ENCODE peak calls at places on chromosomes 11 and 22, in eight cellular contexts. T is mesendoderm, R is fibroblast of lung, U is body of pancreas, X is right lobe of liver, S is mammary epithelial cell, G is left lung, K is psoas muscle. M is an unnamed sample. For H3K4me1, the result is how much of the 10 kb centered on the place peaks cover.

GRCh38 chr11:102994101-102994500 is 38.6 kb upstream of the MMP13 start:
- DNase-seq in X (no peak), G (no peak), S (no peak), R (peak), U (no peak), T (no peak), K (no peak), M (no peak)

GRCh38 chr22:29266564-29267461 is 968 bp downstream of the RHBDD3 start:
- DNase-seq in X (peak), G (no peak), R (peak), U (peak), S (peak), K (no peak), T (peak), M (no peak)

GRCh38 chr11:71343828-71344400 is 91.5 kb upstream of the SHANK2 start:
- DNase-seq in R (no peak), U (no peak), T (no peak), K (no peak), X (no peak), S (no peak), G (no peak), M (no peak)

GRCh38 chr11:112931686-112932085 is 29.5 kb upstream of the NCAM1 start:
- DNase-seq in T (no peak), R (no peak), X (no peak), K (no peak), G (no peak), U (no peak), S (no peak), M (no peak)

GRCh38 chr11:108891143-108891542 is 226.3 kb downstream of the DDX10 start:
- DNase-seq in S (no peak), R (no peak), X (no peak), K (no peak), U (no peak), G (no peak), T (no peak), M (no peak)

GRCh38 chr11:34068098-34068497 is 16.6 kb downstream of the CAPRIN1 start:
- DNase-seq in X (no peak), T (no peak), G (no peak), R (peak), S (peak), K (no peak), U (no peak), M (no peak)

GRCh38 chr11:1486054-1486825 is at the start of gene MOB2:
- DNase-seq in K (peak), T (no peak), G (peak), R (peak), X (peak), S (no peak), U (peak), M (peak)

GRCh38 chr22:22558972-22559603 is at the start of gene PRAME:
- DNase-seq in X (no peak), K (peak), G (no peak), U (peak), R (peak), T (peak), S (no peak), M (peak)

GRCh38 chr11:59899532-59899931 is 20.9 kb downstream of the OOSP3 start:
- DNase-seq in G (no peak), R (no peak), X (no peak), K (no peak), U (no peak), S (no peak), T (peak), M (no peak)

GRCh38 chr22:46295277-46295971 is 1.2 kb upstream of the GTSE1 start:
- DNase-seq in R (no peak), K (no peak), X (no peak), T (no peak), S (no peak), G (no peak), U (no peak), M (no peak)

GRCh38 chr22:27397036-27397947 is 404.3 kb downstream of the MN1 start:
- DNase-seq in T (no peak), R (no peak), U (no peak), G (no peak), X (no peak), K (no peak), S (no peak), M (no peak)

GRCh38 chr11:10376061-10376460 is 71.2 kb downstream of the ADM start:
- DNase-seq in T (no peak), U (no peak), K (no peak), X (no peak), R (peak), G (no peak), S (no peak), M (no peak)

GRCh38 chr11:109971184-109971523 is 122.0 kb upstream of the ZC3H12C start:
- DNase-seq in R (peak), G (no peak), S (peak), X (no peak), K (no peak), U (no peak), T (no peak), M (no peak)

GRCh38 chr11:57648791-57649735 is 649 bp downstream of the YPEL4 start:
- DNase-seq in K (no peak), S (no peak), X (no peak), R (peak), T (peak), G (no peak), U (no peak), M (no peak)

GRCh38 chr11:96123301-96123700 is 199.4 kb upstream of the MTMR2 start:
- DNase-seq in U (no peak), G (no peak), S (no peak), X (no peak), T (no peak), K (no peak), R (no peak), M (no peak)

GRCh38 chr22:45263790-45264269 is 20.9 kb upstream of the UPK3A start:
- DNase-seq in K (peak), S (peak), U (peak), R (peak), G (peak), X (peak), T (peak), M (peak)

GRCh38 chr11:15159085-15159484 is 44.4 kb downstream of the INSC start:
- DNase-seq in U (no peak), S (peak), K (no peak), T (peak), R (peak), G (no peak), X (no peak), M (no peak)

GRCh38 chr11:131811380-131811779 is 441.0 kb downstream of the NTM start:
- DNase-seq in R (peak), K (no peak), S (peak), G (no peak), U (no peak), T (no peak), X (no peak), M (no peak)

GRCh38 chr11:118896472-118896913 is 12.8 kb downstream of the CXCR5 start:
- DNase-seq in T (peak), U (no peak), K (no peak), X (no peak), S (no peak), R (no peak), G (peak), M (no peak)

GRCh38 chr11:1150769-1151365 is 6.9 kb upstream of the MUC5AC start:
- DNase-seq in X (peak), G (peak), T (no peak), U (no peak), K (no peak), R (peak), S (no peak), M (peak)

GRCh38 chr11:119116235-119116594 is 5.2 kb upstream of the HINFP start:
- DNase-seq in U (no peak), X (no peak), G (no peak), R (no peak), T (no peak), S (no peak), K (no peak), M (no peak)

GRCh38 chr11:75431533-75432525 is 1.2 kb downstream of the KLHL35 start:
- DNase-seq in S (peak), T (peak), K (peak), U (peak), X (no peak), R (no peak), G (peak), M (peak)

GRCh38 chr11:93832780-93833179 is 17.6 kb downstream of the VSTM5 start:
- DNase-seq in K (no peak), T (no peak), S (no peak), U (no peak), R (no peak), X (no peak), G (no peak), M (no peak)

GRCh38 chr22:35838849-35839646 is 121.4 kb downstream of the APOL5 start:
- DNase-seq in S (peak), T (peak), K (no peak), R (peak), U (peak), G (no peak), X (no peak), M (no peak)

GRCh38 chr11:132318421-132319157 is 948.2 kb downstream of the NTM start:
- DNase-seq in U (no peak), X (no peak), T (no peak), R (peak), K (no peak), G (no peak), S (peak), M (no peak)

GRCh38 chr11:77115181-77115611 is 12.6 kb downstream of the OMP start:
- DNase-seq in K (peak), R (no peak), X (peak), T (peak), U (no peak), S (no peak), G (peak), M (peak)

GRCh38 chr22:47397673-47398072 is 635.2 kb downstream of the TBC1D22A start:
- DNase-seq in T (no peak), R (no peak), X (peak), S (no peak), G (no peak), K (no peak), U (no peak), M (no peak)

GRCh38 chr22:46477967-46478635 is 59.3 kb downstream of the CELSR1 start:
- DNase-seq in U (no peak), K (no peak), X (no peak), R (no peak), S (no peak), G (peak), T (no peak), M (no peak)

GRCh38 chr11:130612291-130612802 is 163.9 kb downstream of the ADAMTS15 start:
- DNase-seq in T (peak), K (no peak), X (no peak), S (peak), G (no peak), U (no peak), R (peak), M (no peak)

GRCh38 chr11:66365166-66365565 is 6.4 kb downstream of the SLC29A2 start:
- DNase-seq in S (no peak), G (peak), R (no peak), K (peak), X (no peak), T (no peak), U (no peak), M (peak)
- H3K4me1 ChIP-seq in S (under half), G (under half), R (under half), K (under half), X (under half), T (under half), U (under half), M (under half)

GRCh38 chr22:49948116-49948515 is 12.5 kb upstream of the PIM3 start:
- DNase-seq in G (no peak), R (no peak), K (no peak), X (no peak), T (no peak), S (no peak), U (peak), M (no peak)
- H3K4me1 ChIP-seq in G (half or more), R (under half), K (under half), X (under half), T (under half), S (half or more), U (half or more), M (under half)

GRCh38 chr11:61155312-61155711 is 5.9 kb downstream of the VPS37C start:
- DNase-seq in U (no peak), R (no peak), G (no peak), K (no peak), S (no peak), T (no peak), X (no peak), M (no peak)
- H3K4me1 ChIP-seq in U (half or more), R (under half), G (half or more), K (half or more), S (half or more), T (under half), X (under half), M (under half)

DNA sequence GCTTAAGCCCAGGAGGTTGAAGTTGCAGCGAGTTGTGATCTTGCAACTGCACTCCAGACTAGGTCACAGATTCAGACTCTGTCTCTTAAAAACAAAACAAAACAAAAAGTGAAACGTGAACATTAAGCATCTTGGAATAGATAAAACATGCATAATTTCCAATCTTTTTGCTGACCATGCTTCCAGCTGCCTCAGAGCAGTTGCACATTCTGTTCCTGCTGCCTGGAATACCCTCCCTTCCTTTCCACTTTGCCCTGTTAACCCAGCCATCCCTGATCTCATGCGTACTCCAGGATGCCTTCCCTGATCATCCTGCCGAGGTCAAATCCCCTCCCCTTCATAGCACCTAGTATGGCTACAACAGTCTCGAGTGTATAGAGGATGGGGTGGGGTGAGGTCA is 685 bp upstream of the CCDC88B start:
- DNase-seq in X (no peak), U (no peak), R (no peak), K (no peak), T (no peak), G (no peak), S (no peak), M (no peak)
- H3K4me1 ChIP-seq in X (under half), U (under half), R (under half), K (under half), T (under half), G (half or more), S (under half), M (under half)

DNA sequence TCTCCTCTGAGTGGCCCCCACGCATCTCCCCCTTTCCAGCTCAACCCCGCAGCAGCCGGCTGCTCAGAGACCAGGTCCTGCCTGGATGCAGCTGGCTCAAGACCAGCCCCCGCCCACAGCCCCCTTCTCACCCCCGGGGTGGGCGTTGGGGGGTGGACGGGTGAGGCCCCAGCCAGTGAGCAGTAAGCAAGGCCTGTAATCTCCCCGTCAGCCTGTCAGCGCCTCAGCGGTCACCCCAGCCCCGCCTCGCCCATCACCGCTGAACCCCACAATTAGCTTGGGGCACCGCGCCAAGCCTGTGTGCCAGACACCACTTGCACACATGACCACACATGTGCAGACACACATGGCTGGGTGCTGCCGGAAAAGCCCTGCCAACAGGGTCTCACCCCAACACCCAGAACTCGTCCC is 5.9 kb downstream of the PLXNB2 start:
- DNase-seq in T (no peak), X (no peak), K (no peak), U (no peak), G (no peak), R (no peak), S (no peak), M (no peak)
- H3K4me1 ChIP-seq in T (under half), X (under half), K (under half), U (half or more), G (half or more), R (half or more), S (half or more), M (under half)

GRCh38 chr11:43515090-43515489 is 156.4 kb downstream of the TTC17 start:
- DNase-seq in U (peak), S (no peak), G (no peak), T (peak), K (no peak), X (no peak), R (no peak), M (no peak)

GRCh38 chr11:43511959-43512358 is 153.2 kb downstream of the TTC17 start:
- DNase-seq in G (no peak), S (no peak), X (no peak), K (no peak), U (no peak), T (no peak), R (no peak), M (no peak)

GRCh38 chr11:43517518-43517917 is 158.8 kb downstream of the TTC17 start:
- DNase-seq in R (peak), G (no peak), T (no peak), S (peak), U (no peak), K (no peak), X (no peak), M (no peak)

GRCh38 chr11:43518407-43519165 is 159.9 kb downstream of the TTC17 start:
- DNase-seq in K (no peak), U (no peak), G (no peak), X (no peak), S (peak), T (no peak), R (peak), M (no peak)

GRCh38 chr11:43516316-43516820 is 157.6 kb downstream of the TTC17 start:
- DNase-seq in T (peak), R (no peak), X (no peak), U (no peak), S (no peak), K (no peak), G (no peak), M (no peak)
- H3K4me1 ChIP-seq in T (under half), R (under half), X (under half), U (under half), S (under half), K (under half), G (under half), M (under half)

DNA sequence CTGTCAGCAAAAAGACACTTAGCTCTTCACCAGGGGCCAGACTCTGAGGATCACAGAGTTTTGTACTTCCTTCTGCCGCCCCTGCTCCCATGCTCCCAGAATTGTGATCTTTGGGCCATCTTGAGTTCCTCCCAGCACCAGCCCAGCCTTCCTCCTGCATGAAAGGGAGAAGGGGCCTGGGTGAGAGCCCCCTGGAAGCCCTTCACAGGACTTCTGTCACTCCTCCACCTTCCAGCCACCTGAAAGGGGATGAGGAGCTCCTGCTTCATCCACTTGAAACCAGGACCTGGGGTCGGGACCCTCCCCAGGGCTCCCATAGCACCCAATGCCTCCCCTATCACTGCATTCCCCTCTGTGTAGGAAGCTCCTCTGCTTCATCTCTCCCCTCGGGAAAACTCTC is 174.2 kb downstream of the BUD13 start:
- DNase-seq in U (no peak), T (no peak), S (no peak), G (no peak), X (no peak), R (no peak), K (no peak), M (no peak)
- H3K4me1 ChIP-seq in U (under half), T (under half), S (under half), G (under half), X (under half), R (under half), K (under half), M (under half)

DNA sequence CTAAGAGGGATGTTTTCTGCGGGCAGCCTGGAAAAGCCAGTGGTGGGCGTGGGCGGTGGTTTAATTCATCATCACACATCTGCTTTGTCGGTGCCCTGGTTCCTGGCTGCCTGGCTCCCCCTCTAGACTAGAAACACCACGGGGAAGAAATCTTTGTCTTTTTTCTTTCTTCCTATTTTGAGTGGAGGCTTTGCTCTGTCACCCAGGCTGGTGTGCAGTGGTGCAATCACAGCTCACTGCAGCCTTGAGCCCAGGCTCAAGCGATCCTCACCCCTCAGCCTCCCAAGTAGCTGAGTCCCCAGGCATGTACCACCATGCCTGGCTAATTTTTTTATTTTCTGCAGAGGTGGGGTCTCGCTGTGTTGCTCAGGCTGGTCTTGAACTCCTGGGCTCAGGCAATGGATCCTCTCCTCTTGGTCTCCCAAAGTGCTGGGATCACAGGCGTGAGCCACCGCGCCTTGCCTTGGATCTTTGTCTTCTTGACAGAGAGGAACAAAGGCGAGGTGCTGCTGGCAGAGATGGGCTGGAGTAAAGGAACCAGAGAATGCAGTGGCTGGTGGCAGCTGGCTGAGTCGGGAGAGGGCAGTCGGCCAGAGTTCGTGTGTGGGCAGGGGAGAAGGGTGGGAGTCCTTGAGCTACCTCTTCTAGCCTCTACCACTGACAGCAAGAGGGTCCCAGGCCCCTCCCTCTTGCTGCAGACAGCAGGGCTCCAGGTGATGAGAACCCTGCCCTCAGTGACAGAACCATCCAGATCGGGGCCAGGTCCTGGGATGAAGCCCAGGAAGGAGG is 86.4 kb upstream of the LINC01488 start:
- DNase-seq in X (no peak), T (no peak), K (peak), R (peak), G (no peak), U (no peak), S (no peak), M (peak)
- H3K4me1 ChIP-seq in X (under half), T (under half), K (under half), R (under half), G (under half), U (under half), S (under half), M (under half)

GRCh38 chr11:128518493-128519207 is 68.7 kb downstream of the ETS1 start:
- DNase-seq in T (no peak), S (no peak), X (no peak), U (peak), R (peak), K (no peak), G (no peak), M (no peak)

GRCh38 chr11:128519353-128519752 is 68.0 kb downstream of the ETS1 start:
- DNase-seq in K (no peak), G (no peak), S (no peak), R (no peak), U (no peak), X (no peak), T (no peak), M (no peak)

GRCh38 chr11:128516467-128516778 is 70.9 kb downstream of the ETS1 start:
- DNase-seq in S (no peak), U (peak), T (no peak), R (no peak), X (no peak), K (no peak), G (no peak), M (no peak)

GRCh38 chr11:128516886-128517285 is 70.5 kb downstream of the ETS1 start:
- DNase-seq in T (no peak), G (no peak), S (no peak), X (no peak), R (no peak), K (no peak), U (no peak), M (no peak)

GRCh38 chr11:128517457-128518230 is 69.7 kb downstream of the ETS1 start:
- DNase-seq in S (no peak), T (no peak), K (no peak), G (no peak), R (peak), X (no peak), U (no peak), M (no peak)
- H3K4me1 ChIP-seq in S (under half), T (under half), K (under half), G (half or more), R (under half), X (under half), U (half or more), M (under half)